ENCODE peak calls at places on chromosomes 6 and 20, in ten cellular contexts. N is cardiac muscle cell, E is transverse colon, Q is fibroblast of lung, B is PC-3, T is pancreas, Z is keratinocyte, W is OCI-LY7, F is GM12878, J is body of pancreas. V is an unnamed sample. For H3K36me3, the result is how much of the 10 kb centered on the place peaks cover.

GRCh38 chr6:21469213-21469612 is 124.3 kb upstream of the SOX4 start:
- DNase-seq in N (no peak), E (no peak), Q (no peak), B (no peak), T (no peak), Z (no peak), W (no peak), F (no peak), J (no peak), V (peak)

GRCh38 chr6:130885392-130886192 is 58.4 kb downstream of the SMLR1 start:
- DNase-seq in N (peak), E (peak), Q (peak), B (peak), T (peak), Z (peak), W (peak), F (peak), J (peak), V (peak)

GRCh38 chr6:153031335-153031955 is 28.9 kb upstream of the MTRF1L start:
- DNase-seq in N (no peak), E (no peak), Q (peak), B (peak), T (no peak), Z (no peak), W (no peak), F (no peak), J (no peak), V (no peak)

GRCh38 chr6:116106146-116106545 is 5.5 kb downstream of the NT5DC1 start:
- DNase-seq in N (no peak), E (no peak), Q (peak), B (no peak), T (no peak), Z (no peak), W (no peak), F (no peak), J (no peak), V (no peak)

GRCh38 chr6:15962449-15962764 is 166.5 kb upstream of the MYLIP start:
- DNase-seq in N (no peak), E (no peak), Q (peak), B (peak), T (no peak), Z (no peak), W (peak), F (no peak), J (no peak), V (no peak)

GRCh38 chr6:112321882-112322508 is 25.1 kb upstream of the RFPL4B start:
- DNase-seq in N (no peak), E (no peak), Q (peak), B (no peak), T (no peak), Z (no peak), W (no peak), F (no peak), J (no peak), V (no peak)

GRCh38 chr6:85449388-85449817 is 480 bp upstream of the NT5E start:
- DNase-seq in N (peak), E (peak), Q (peak), B (no peak), T (no peak), Z (no peak), W (no peak), F (peak), J (peak), V (peak)

GRCh38 chr20:24936526-24937407 is 12.3 kb upstream of the CST7 start:
- DNase-seq in N (no peak), E (no peak), Q (no peak), B (no peak), T (no peak), Z (no peak), W (no peak), F (no peak), J (no peak), V (no peak)

GRCh38 chr6:54860739-54861138 is 14.2 kb downstream of the FAM83B start:
- DNase-seq in N (no peak), E (no peak), Q (peak), B (peak), T (no peak), Z (no peak), W (no peak), F (no peak), J (no peak), V (no peak)

GRCh38 chr6:111604259-111605099 is 1.2 kb downstream of the TRAF3IP2 start:
- DNase-seq in N (peak), E (peak), Q (peak), B (peak), T (peak), Z (no peak), W (no peak), F (no peak), J (peak), V (peak)

GRCh38 chr20:60246751-60247150 is 288.5 kb downstream of the CDH26 start:
- DNase-seq in N (no peak), E (no peak), Q (no peak), B (no peak), T (no peak), Z (no peak), W (no peak), F (no peak), J (no peak), V (no peak)

GRCh38 chr6:127022297-127022696 is 96.2 kb upstream of the RSPO3 start:
- DNase-seq in N (no peak), E (peak), Q (peak), B (no peak), T (peak), Z (no peak), W (no peak), F (no peak), J (peak), V (peak)

GRCh38 chr6:19864285-19864684 is 27.1 kb downstream of the ID4 start:
- DNase-seq in N (no peak), E (no peak), Q (no peak), B (no peak), T (no peak), Z (no peak), W (no peak), F (no peak), J (no peak), V (no peak)

GRCh38 chr20:35108921-35109320 is 16.3 kb upstream of the TRPC4AP start:
- DNase-seq in N (no peak), E (no peak), Q (no peak), B (peak), T (no peak), Z (no peak), W (no peak), F (no peak), J (no peak), V (no peak)

GRCh38 chr20:54340667-54341081 is 132.8 kb downstream of the PFDN4 start:
- DNase-seq in N (no peak), E (no peak), Q (peak), B (peak), T (no peak), Z (no peak), W (no peak), F (no peak), J (no peak), V (no peak)

GRCh38 chr6:170365581-170365980 is 59.0 kb downstream of the FAM120B start:
- DNase-seq in N (no peak), E (no peak), Q (no peak), B (no peak), T (no peak), Z (no peak), W (no peak), F (no peak), J (no peak), V (no peak)
- H3K36me3 ChIP-seq in N (under half), E (under half), Q (under half), B (under half), T (under half), Z (under half), W (under half), F (under half), J (under half), V (under half)

DNA sequence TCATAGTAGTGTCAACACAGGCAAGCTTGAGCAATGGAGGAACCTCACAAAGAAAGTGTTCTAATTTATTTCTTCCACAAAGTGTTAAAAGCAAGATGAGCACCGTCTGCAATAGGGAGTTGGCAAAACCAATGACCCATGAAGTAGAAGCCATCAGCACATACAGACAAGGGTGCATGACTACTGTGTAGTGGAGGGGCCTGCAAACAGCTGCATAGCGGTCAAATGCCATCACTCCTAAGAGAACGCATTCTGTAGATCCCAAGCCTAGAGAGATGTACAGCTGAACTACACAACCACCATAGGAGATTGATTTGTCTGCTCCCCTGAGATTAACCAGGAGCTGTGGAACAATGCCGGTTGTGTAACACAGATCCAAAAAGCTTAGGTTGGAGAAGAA is 26.8 kb upstream of the ZNF165 start:
- DNase-seq in N (no peak), E (no peak), Q (no peak), B (no peak), T (no peak), Z (no peak), W (no peak), F (no peak), J (no peak), V (no peak)
- H3K36me3 ChIP-seq in N (under half), E (under half), Q (under half), B (under half), T (under half), Z (under half), W (under half), F (under half), J (under half), V (under half)

DNA sequence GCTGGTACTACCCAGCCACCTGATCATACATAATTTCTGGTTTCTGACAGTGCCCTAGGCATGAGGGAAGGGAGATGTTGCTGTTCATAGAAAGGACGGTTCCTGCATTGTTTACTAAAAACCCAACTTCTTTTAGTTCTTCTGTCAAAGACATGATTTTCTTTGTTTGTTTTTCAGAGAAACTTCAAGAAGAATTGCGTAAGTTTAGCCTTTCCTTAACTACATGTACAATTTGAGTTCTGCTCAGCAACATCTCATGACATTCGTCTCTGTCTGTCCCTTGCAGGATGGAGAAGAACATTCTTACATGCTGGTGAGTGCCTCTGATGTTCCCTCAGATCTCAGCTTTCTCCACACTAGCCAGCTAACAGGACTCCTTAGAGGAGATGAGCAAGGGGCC is 8.0 kb downstream of the BTN2A1 start:
- DNase-seq in N (no peak), E (no peak), Q (no peak), B (no peak), T (no peak), Z (no peak), W (no peak), F (no peak), J (no peak), V (no peak)
- H3K36me3 ChIP-seq in N (under half), E (under half), Q (under half), B (under half), T (half or more), Z (under half), W (half or more), F (under half), J (under half), V (under half)

GRCh38 chr6:161133973-161134372 is 139.9 kb downstream of the AGPAT4 start:
- DNase-seq in N (no peak), E (no peak), Q (no peak), B (no peak), T (no peak), Z (no peak), W (no peak), F (no peak), J (no peak), V (no peak)

GRCh38 chr6:161131367-161131766 is 139.8 kb downstream of the MAP3K4 start:
- DNase-seq in N (no peak), E (no peak), Q (no peak), B (no peak), T (no peak), Z (no peak), W (no peak), F (no peak), J (no peak), V (no peak)

GRCh38 chr6:161130606-161131005 is 139.0 kb downstream of the MAP3K4 start:
- DNase-seq in N (no peak), E (no peak), Q (no peak), B (no peak), T (no peak), Z (no peak), W (no peak), F (no peak), J (no peak), V (no peak)

GRCh38 chr6:161134550-161135298 is 139.1 kb downstream of the AGPAT4 start:
- DNase-seq in N (no peak), E (no peak), Q (no peak), B (peak), T (no peak), Z (no peak), W (no peak), F (no peak), J (no peak), V (no peak)

DNA sequence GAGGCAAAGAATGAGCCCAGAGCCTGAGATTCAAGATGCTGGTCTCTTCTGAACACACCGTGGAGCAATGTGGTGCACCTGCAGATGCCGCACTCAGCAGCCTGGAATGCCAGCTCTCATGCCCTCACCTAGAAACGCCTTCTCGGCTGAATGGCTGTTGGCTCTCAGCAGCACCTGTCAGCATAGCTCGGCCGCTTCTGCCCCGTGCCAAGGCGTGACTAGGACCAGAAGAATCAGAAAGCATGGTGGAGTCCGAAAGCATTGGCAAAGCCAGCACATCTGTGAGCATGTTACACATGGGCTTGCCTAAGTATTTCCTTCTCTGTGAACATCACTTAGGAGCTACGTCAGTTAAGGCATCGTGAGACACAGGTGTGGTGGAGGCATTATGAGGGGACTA is 140.8 kb downstream of the MAP3K4 start:
- DNase-seq in N (no peak), E (no peak), Q (no peak), B (no peak), T (no peak), Z (no peak), W (no peak), F (no peak), J (no peak), V (no peak)
- H3K36me3 ChIP-seq in N (under half), E (under half), Q (under half), B (under half), T (under half), Z (under half), W (under half), F (under half), J (under half), V (under half)

GRCh38 chr6:73608761-73609160 is 45.0 kb downstream of the SLC17A5 start:
- DNase-seq in N (no peak), E (no peak), Q (no peak), B (no peak), T (no peak), Z (no peak), W (no peak), F (no peak), J (no peak), V (peak)

GRCh38 chr6:73606428-73606827 is 47.4 kb downstream of the SLC17A5 start:
- DNase-seq in N (no peak), E (no peak), Q (peak), B (peak), T (no peak), Z (no peak), W (no peak), F (no peak), J (no peak), V (no peak)

GRCh38 chr6:73604461-73604860 is 49.3 kb downstream of the SLC17A5 start:
- DNase-seq in N (no peak), E (no peak), Q (no peak), B (no peak), T (no peak), Z (no peak), W (no peak), F (no peak), J (no peak), V (no peak)

GRCh38 chr6:73604020-73604419 is 49.8 kb downstream of the SLC17A5 start:
- DNase-seq in N (peak), E (no peak), Q (no peak), B (no peak), T (no peak), Z (no peak), W (no peak), F (no peak), J (no peak), V (no peak)
- H3K36me3 ChIP-seq in N (under half), E (under half), Q (under half), B (under half), T (under half), Z (under half), W (under half), F (under half), J (under half), V (under half)

DNA sequence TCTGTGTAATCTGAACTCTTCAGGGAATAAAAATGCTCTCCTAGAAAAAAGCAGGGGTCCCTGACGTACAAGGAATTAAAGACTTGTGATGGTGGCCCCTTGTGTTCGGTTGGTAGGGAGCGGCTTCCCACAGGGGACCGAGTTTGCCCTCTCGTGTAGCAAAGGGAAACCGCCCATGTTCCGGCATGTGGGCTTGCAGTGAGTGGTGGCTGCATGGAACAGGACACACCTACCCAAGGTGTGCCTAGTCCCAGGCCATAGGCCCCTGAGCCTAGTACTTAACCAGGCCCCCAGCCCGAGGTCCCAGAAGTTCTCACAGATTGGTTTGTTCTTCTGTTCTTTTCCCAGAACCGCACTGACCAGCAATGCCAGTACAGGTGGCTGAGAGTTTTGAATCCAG is 15.5 kb downstream of the MYBL2 start:
- DNase-seq in N (no peak), E (peak), Q (no peak), B (no peak), T (peak), Z (no peak), W (no peak), F (no peak), J (peak), V (no peak)
- H3K36me3 ChIP-seq in N (under half), E (under half), Q (under half), B (under half), T (under half), Z (under half), W (half or more), F (under half), J (under half), V (under half)

GRCh38 chr20:47311211-47311610 is 45.3 kb downstream of the ZMYND8 start:
- DNase-seq in N (no peak), E (no peak), Q (no peak), B (no peak), T (no peak), Z (no peak), W (no peak), F (no peak), J (no peak), V (no peak)
- H3K36me3 ChIP-seq in N (under half), E (under half), Q (under half), B (under half), T (under half), Z (under half), W (half or more), F (under half), J (under half), V (under half)

GRCh38 chr20:49880177-49880576 is 35.2 kb downstream of the SPATA2 start:
- DNase-seq in N (no peak), E (no peak), Q (peak), B (no peak), T (no peak), Z (no peak), W (no peak), F (no peak), J (peak), V (no peak)

GRCh38 chr20:49885558-49886332 is 29.6 kb downstream of the SPATA2 start:
- DNase-seq in N (no peak), E (no peak), Q (no peak), B (no peak), T (no peak), Z (no peak), W (no peak), F (no peak), J (no peak), V (no peak)

GRCh38 chr20:49880724-49881445 is 34.4 kb downstream of the SPATA2 start:
- DNase-seq in N (no peak), E (no peak), Q (no peak), B (no peak), T (no peak), Z (no peak), W (no peak), F (no peak), J (no peak), V (no peak)

GRCh38 chr20:49883246-49883802 is 32.0 kb downstream of the SPATA2 start:
- DNase-seq in N (no peak), E (no peak), Q (no peak), B (no peak), T (no peak), Z (no peak), W (no peak), F (no peak), J (no peak), V (no peak)

DNA sequence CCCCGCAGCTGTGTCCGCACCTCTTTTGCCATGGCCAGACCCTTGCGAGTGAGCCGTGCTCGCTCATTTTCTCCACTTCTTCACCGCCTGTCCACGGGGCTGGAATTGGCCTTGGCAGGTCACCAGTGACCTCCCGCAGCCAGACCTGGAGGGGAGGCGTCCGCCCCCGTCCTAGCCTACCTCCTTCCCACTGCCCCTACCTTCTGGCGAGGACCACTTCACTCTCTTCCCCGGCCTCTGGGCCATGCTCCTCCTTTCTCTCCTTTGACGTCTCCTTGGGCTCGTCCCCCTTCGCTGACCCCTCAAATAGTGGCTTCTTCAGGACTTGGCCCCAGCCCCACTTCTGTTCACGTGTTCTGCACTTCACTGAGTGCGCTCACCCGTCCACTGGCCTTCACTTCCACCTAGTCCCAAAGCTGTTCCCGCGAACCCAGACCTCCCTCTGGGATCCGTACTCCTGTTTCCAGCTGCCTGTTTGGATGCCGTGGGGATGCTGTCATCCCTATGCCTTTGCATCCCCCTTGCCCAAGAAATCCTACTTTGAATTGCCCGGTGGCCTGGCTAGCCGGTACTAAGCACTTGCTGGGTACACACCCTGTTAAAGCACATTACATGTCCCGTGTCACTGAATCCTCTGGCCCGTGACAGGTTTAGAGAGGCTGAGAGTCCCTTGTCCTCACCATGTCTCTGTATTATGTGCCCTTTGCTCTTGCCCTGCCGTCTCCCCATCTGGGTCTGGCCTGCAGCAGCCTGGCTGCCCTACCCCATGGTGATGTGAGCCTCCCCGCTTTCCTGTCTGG is 33.0 kb downstream of the SPATA2 start:
- DNase-seq in N (no peak), E (no peak), Q (no peak), B (no peak), T (no peak), Z (no peak), W (no peak), F (no peak), J (no peak), V (no peak)
- H3K36me3 ChIP-seq in N (under half), E (under half), Q (under half), B (under half), T (under half), Z (under half), W (half or more), F (under half), J (under half), V (under half)

V was measured in small intestine.